ENCODE peak calls at places on chromosome 3, in nine cellular contexts. I is foreskin fibroblast, L is heart left ventricle, O is mucosa of descending colon, U is cardiac muscle cell, J is brain microvascular endothelial cell, N is left ventricle myocardium inferior, A is stomach, T is mammary epithelial cell. W is an unnamed sample.
A peak's percentile ranks its signal among the peaks of the same experiment; 100 is the strongest.

GRCh38 chr3:55164876-55165275 is 237.0 kb upstream of the LRTM1 start:
- DNase-seq in I (peak; percentile 54), L (no peak), O (no peak), U (no peak), J (no peak), N (no peak), A (no peak), T (no peak), W (no peak)

GRCh38 chr3:108662141-108662738 is 72.7 kb downstream of the DZIP3 start:
- DNase-seq in I (peak; percentile 84), L (no peak), O (no peak), U (peak; percentile 76), J (peak; percentile 34), N (no peak), A (no peak), T (peak; percentile 42), W (peak; percentile 35)

GRCh38 chr3:123732447-123732846 is 147.6 kb upstream of the HACD2 start:
- DNase-seq in I (peak; percentile 82), L (no peak), O (no peak), U (no peak), J (peak; percentile 59), N (no peak), A (no peak), T (peak; percentile 97), W (no peak)

GRCh38 chr3:124587053-124587408 is 143.2 kb upstream of the UMPS start:
- DNase-seq in I (no peak), L (no peak), O (no peak), U (no peak), J (peak; percentile 57), N (no peak), A (peak; percentile 71), T (no peak), W (no peak)

GRCh38 chr3:65597225-65597951 is 441.3 kb downstream of the MAGI1 start:
- DNase-seq in I (peak; percentile 77), L (peak; percentile 43), O (peak; percentile 50), U (peak; percentile 24), J (no peak), N (no peak), A (peak; percentile 34), T (peak; percentile 73), W (no peak)

GRCh38 chr3:126988451-126989021 is 5.6 kb downstream of the PLXNA1 start:
- DNase-seq in I (no peak), L (no peak), O (no peak), U (no peak), J (no peak), N (no peak), A (no peak), T (no peak), W (no peak)

GRCh38 chr3:35965908-35966307 is 326.6 kb downstream of the ARPP21 start:
- DNase-seq in I (peak; percentile 63), L (no peak), O (no peak), U (peak; percentile 48), J (peak; percentile 60), N (no peak), A (no peak), T (peak; percentile 14), W (no peak)

GRCh38 chr3:9401986-9402385 is 4.6 kb downstream of the SETD5 start:
- DNase-seq in I (no peak), L (no peak), O (no peak), U (no peak), J (no peak), N (no peak), A (no peak), T (no peak), W (no peak)

GRCh38 chr3:133448478-133449122 is 48.7 kb downstream of the BFSP2 start:
- DNase-seq in I (no peak), L (no peak), O (no peak), U (no peak), J (no peak), N (no peak), A (no peak), T (no peak), W (no peak)

GRCh38 chr3:48503406-48504050 is 446 bp downstream of the SHISA5 start:
- DNase-seq in I (peak; percentile 75), L (peak; percentile 59), O (peak; percentile 71), U (peak; percentile 18), J (peak; percentile 29), N (peak; percentile 42), A (peak; percentile 54), T (peak; percentile 30), W (no peak)

GRCh38 chr3:45881031-45882022 is 5.0 kb upstream of the CCR9 start:
- DNase-seq in I (no peak), L (no peak), O (no peak), U (peak; percentile 73), J (peak; percentile 3), N (no peak), A (no peak), T (peak; percentile 82), W (no peak)

GRCh38 chr3:106048946-106049481 is 180.2 kb upstream of the CBLB start:
- DNase-seq in I (peak; percentile 15), L (no peak), O (no peak), U (no peak), J (no peak), N (no peak), A (no peak), T (no peak), W (no peak)

GRCh38 chr3:194255252-194256039 is 95.7 kb downstream of the CPN2 start:
- DNase-seq in I (no peak), L (peak; percentile 86), O (peak; percentile 79), U (no peak), J (no peak), N (peak; percentile 82), A (peak; percentile 48), T (no peak), W (no peak)

GRCh38 chr3:17233398-17233800 is 348.6 kb downstream of the PLCL2 start:
- DNase-seq in I (peak; percentile 64), L (no peak), O (no peak), U (peak; percentile 71), J (peak; percentile 41), N (no peak), A (no peak), T (peak; percentile 83), W (no peak)

GRCh38 chr3:186277268-186277909 is 84.6 kb downstream of the DGKG start:
- DNase-seq in I (peak; percentile 88), L (no peak), O (no peak), U (peak; percentile 36), J (peak; percentile 56), N (no peak), A (no peak), T (peak; percentile 48), W (no peak)

GRCh38 chr3:88863196-88863595 is 244.2 kb upstream of the EPHA3 start:
- DNase-seq in I (peak; percentile 3), L (no peak), O (no peak), U (no peak), J (peak; percentile 1), N (no peak), A (no peak), T (no peak), W (no peak)

DNA sequence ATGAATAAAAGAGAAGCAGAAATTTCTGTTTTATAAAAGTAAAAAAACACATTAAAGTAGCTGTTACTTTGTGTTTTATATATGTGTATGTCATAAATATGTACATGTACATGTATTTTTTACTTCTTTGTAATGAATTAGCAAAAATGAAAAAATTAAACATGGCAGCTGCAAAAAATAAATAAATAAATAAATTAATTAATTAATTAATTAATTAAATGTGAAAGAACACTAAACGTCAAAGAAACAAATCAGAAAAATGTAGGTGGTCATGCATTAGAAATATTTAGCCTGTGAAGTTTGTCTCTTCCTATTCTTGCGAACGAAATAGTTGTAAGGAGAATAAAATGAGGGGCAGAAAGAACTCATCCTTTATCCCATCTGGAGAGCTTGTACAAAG is 357.0 kb downstream of the ZIC4 start:
- DNase-seq in I (peak; percentile 4), L (no peak), O (no peak), U (no peak), J (no peak), N (no peak), A (no peak), T (no peak), W (no peak)
- H3K4me3 ChIP-seq in I (no peak overlapping the region), L (no peak overlapping the region), O (no peak overlapping the region), U (no peak overlapping the region), J (no peak overlapping the region), N (no peak overlapping the region), A (no peak overlapping the region), T (no peak overlapping the region), W (no peak overlapping the region)

GRCh38 chr3:31981206-31982181 is at the start of the genes OSBPL10 and ZNF860:
- DNase-seq in I (peak; percentile 98), L (peak; percentile 93), O (peak; percentile 92), U (peak; percentile 52), J (peak; percentile 87), N (peak; percentile 91), A (peak; percentile 89), T (peak; percentile 94), W (no peak)
- TF ChIP-seq CTCF in I (no peak), L (no peak), O (no peak), U (no peak), J (peak; percentile 20), N (no peak), A (no peak), T (peak; percentile 26), W (no peak)

DNA sequence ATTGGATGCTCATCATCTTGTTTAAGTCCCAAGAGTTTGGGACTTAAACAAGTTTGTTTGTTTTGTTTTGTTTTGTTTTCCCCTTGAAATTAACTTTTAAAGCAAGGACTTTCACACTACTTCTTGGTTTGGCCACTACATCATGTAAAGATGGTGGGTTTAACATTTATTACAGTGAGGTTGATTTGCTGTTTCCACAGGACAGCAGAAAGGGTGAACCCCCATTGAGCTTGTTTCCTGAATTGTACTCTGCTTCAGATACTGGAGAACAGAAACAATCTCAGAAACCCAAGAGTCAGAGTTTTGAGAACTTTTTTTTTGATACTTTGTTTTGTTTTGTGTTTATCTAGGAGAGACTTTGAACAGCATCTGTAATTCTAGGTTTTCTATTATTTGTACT is 6.7 kb downstream of the POU1F1 start:
- DNase-seq in I (no peak), L (no peak), O (no peak), U (no peak), J (no peak), N (no peak), A (no peak), T (no peak), W (no peak)
- H3K4me3 ChIP-seq in I (no peak overlapping the region), L (no peak overlapping the region), O (no peak overlapping the region), U (no peak overlapping the region), J (no peak overlapping the region), N (no peak overlapping the region), A (no peak overlapping the region), T (no peak overlapping the region), W (no peak overlapping the region)

DNA sequence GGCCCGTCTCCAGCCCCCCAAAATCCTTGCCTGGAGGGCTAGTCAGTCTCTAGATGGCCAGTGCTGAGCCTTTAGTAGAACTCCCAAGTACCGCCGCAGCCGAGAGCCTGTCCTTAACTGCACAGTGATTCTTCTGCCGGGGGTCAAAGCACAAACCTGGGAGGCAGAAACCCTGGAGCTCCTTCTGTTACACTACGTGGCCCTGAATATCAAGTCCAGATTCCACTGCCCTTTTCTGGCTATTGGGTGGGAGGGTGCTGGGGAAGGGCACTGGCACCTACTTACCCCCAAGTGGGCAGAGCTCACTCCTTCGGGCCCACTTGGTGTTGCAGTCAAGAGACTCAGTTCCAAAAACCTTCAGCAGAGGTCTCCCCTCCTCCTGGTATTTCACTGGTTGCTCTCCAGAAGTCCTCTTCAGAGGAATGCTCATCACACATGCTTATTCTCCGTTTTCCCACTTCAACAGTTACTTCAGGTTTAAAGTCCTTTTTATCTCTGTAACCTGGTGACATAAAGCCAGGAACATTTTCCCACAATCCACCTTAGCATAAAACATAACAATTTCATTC is 10.8 kb downstream of the PDHB start:
- DNase-seq in I (peak; percentile 54), L (no peak), O (no peak), U (peak; percentile 87), J (no peak), N (no peak), A (no peak), T (no peak), W (no peak)
- TF ChIP-seq CTCF in I (no peak), L (no peak), O (no peak), U (peak; percentile 38), J (peak; percentile 51), N (peak; percentile 32), A (no peak), T (peak; percentile 27), W (peak; percentile 56)